ENCODE peak calls at places on chromosomes 7 and 10, in six cellular contexts. S is upper lobe of right lung, K is uterus, G is fibroblast of lung, W is AG04450, C is mesendoderm. B is an unnamed sample.

GRCh38 chr7:98470131-98470985 is 69.5 kb upstream of the BAIAP2L1 start:
- DNase-seq in S (peak; percentile 85), K (no peak), G (no peak), W (no peak), C (peak; percentile 86), B (peak; percentile 47)

GRCh38 chr10:24802378-24802777 is 78.7 kb upstream of the ARHGAP21 start:
- DNase-seq in S (no peak), K (no peak), G (no peak), W (no peak), C (no peak), B (no peak)

GRCh38 chr10:100664509-100664908 is 80.9 kb upstream of the PAX2 start:
- DNase-seq in S (no peak), K (no peak), G (no peak), W (no peak), C (no peak), B (no peak)

GRCh38 chr7:140521426-140521825 is 42.1 kb upstream of the MKRN1 start:
- DNase-seq in S (no peak), K (no peak), G (no peak), W (no peak), C (peak; percentile 50), B (no peak)

GRCh38 chr7:19982841-19983835 is 209.7 kb upstream of the TMEM196 start:
- DNase-seq in S (no peak), K (peak; percentile 66), G (peak; percentile 77), W (peak; percentile 48), C (peak; percentile 92), B (no peak)

GRCh38 chr7:117993377-117994003 is 120.2 kb upstream of the CTTNBP2 start:
- DNase-seq in S (no peak), K (peak; percentile 48), G (peak; percentile 20), W (no peak), C (peak; percentile 96), B (no peak)

GRCh38 chr10:113111900-113112853 is 162.1 kb downstream of the TCF7L2 start:
- DNase-seq in S (no peak), K (no peak), G (peak; percentile 24), W (no peak), C (no peak), B (no peak)

GRCh38 chr7:47743898-47744612 is 162.1 kb upstream of the TNS3 start:
- DNase-seq in S (no peak), K (no peak), G (peak; percentile 50), W (no peak), C (peak; percentile 46), B (no peak)

GRCh38 chr10:45319702-45320101 is 4.3 kb upstream of the OR13A1 start:
- DNase-seq in S (no peak), K (no peak), G (no peak), W (no peak), C (no peak), B (no peak)

GRCh38 chr10:110162749-110163148 is 44.7 kb upstream of the MXI1 start:
- DNase-seq in S (no peak), K (no peak), G (no peak), W (no peak), C (no peak), B (no peak)

GRCh38 chr7:33905389-33906032 is at the start of gene BMPER:
- DNase-seq in S (peak; percentile 67), K (peak; percentile 41), G (peak; percentile 37), W (no peak), C (peak; percentile 90), B (no peak)

GRCh38 chr7:46616636-46617035 is 695.6 kb upstream of the IGFBP3 start:
- DNase-seq in S (no peak), K (no peak), G (peak; percentile 9), W (no peak), C (peak; percentile 28), B (no peak)

GRCh38 chr7:140393756-140394306 is 4.5 kb downstream of the SLC37A3 start:
- DNase-seq in S (peak; percentile 17), K (no peak), G (no peak), W (no peak), C (no peak), B (no peak)

GRCh38 chr10:88038268-88038667 is 174.8 kb downstream of the PTEN start:
- DNase-seq in S (no peak), K (no peak), G (peak; percentile 93), W (peak; percentile 84), C (no peak), B (no peak)

GRCh38 chr7:54339074-54339473 is 203.1 kb upstream of the VSTM2A start:
- DNase-seq in S (no peak), K (no peak), G (no peak), W (no peak), C (no peak), B (no peak)

GRCh38 chr7:149723082-149723767 is 50.2 kb downstream of the ZNF467 start:
- DNase-seq in S (no peak), K (no peak), G (no peak), W (no peak), C (no peak), B (no peak)

GRCh38 chr10:16867556-16867955 is 50.3 kb upstream of the RSU1 start:
- DNase-seq in S (no peak), K (no peak), G (peak; percentile 94), W (no peak), C (peak; percentile 42), B (no peak)

GRCh38 chr10:119498889-119499864 is 43.3 kb downstream of the RGS10 start:
- DNase-seq in S (no peak), K (no peak), G (peak; percentile 75), W (no peak), C (no peak), B (no peak)

GRCh38 chr7:95322396-95322795 is 1.9 kb downstream of the PON1 start:
- DNase-seq in S (no peak), K (no peak), G (peak; percentile 74), W (no peak), C (no peak), B (no peak)

GRCh38 chr7:95321720-95322119 is 2.6 kb downstream of the PON1 start:
- DNase-seq in S (no peak), K (no peak), G (no peak), W (no peak), C (no peak), B (no peak)

GRCh38 chr7:95318501-95318900 is 5.8 kb downstream of the PON1 start:
- DNase-seq in S (no peak), K (no peak), G (no peak), W (no peak), C (no peak), B (no peak)

GRCh38 chr7:95319570-95319969 is 4.8 kb downstream of the PON1 start:
- DNase-seq in S (no peak), K (no peak), G (no peak), W (no peak), C (no peak), B (no peak)

GRCh38 chr7:95320663-95321062 is 3.7 kb downstream of the PON1 start:
- DNase-seq in S (no peak), K (no peak), G (no peak), W (no peak), C (no peak), B (no peak)
- H3K27ac ChIP-seq in S (no peak overlapping the region), K (no peak overlapping the region), G (no peak overlapping the region), W (no peak overlapping the region), C (no peak overlapping the region), B (no peak overlapping the region)

GRCh38 chr7:146635200-146636032 is 518.8 kb downstream of the CNTNAP2 start:
- DNase-seq in S (no peak), K (no peak), G (no peak), W (no peak), C (peak; percentile 33), B (no peak)
- H3K4me3 ChIP-seq in S (no peak overlapping the region), K (no peak overlapping the region), G (no peak overlapping the region), W (no peak overlapping the region), C (no peak overlapping the region), B (no peak overlapping the region)

GRCh38 chr7:36205844-36206243 is 52.8 kb downstream of the EEPD1 start:
- DNase-seq in S (no peak), K (no peak), G (no peak), W (no peak), C (no peak), B (no peak)

GRCh38 chr7:36207451-36208291 is 54.6 kb downstream of the EEPD1 start:
- DNase-seq in S (no peak), K (no peak), G (peak; percentile 94), W (peak; percentile 81), C (no peak), B (peak; percentile 34)

GRCh38 chr7:36203081-36203775 is 50.2 kb downstream of the EEPD1 start:
- DNase-seq in S (no peak), K (no peak), G (no peak), W (no peak), C (peak; percentile 27), B (no peak)

GRCh38 chr7:36204044-36204663 is 51.1 kb downstream of the EEPD1 start:
- DNase-seq in S (no peak), K (no peak), G (no peak), W (no peak), C (no peak), B (no peak)

GRCh38 chr7:36205236-36205635 is 52.2 kb downstream of the EEPD1 start:
- DNase-seq in S (no peak), K (no peak), G (no peak), W (no peak), C (no peak), B (no peak)
- H3K27ac ChIP-seq in S (no peak overlapping the region), K (no peak overlapping the region), G (no peak overlapping the region), W (peak overlapping the region; percentile 34), C (no peak overlapping the region), B (no peak overlapping the region)

DNA sequence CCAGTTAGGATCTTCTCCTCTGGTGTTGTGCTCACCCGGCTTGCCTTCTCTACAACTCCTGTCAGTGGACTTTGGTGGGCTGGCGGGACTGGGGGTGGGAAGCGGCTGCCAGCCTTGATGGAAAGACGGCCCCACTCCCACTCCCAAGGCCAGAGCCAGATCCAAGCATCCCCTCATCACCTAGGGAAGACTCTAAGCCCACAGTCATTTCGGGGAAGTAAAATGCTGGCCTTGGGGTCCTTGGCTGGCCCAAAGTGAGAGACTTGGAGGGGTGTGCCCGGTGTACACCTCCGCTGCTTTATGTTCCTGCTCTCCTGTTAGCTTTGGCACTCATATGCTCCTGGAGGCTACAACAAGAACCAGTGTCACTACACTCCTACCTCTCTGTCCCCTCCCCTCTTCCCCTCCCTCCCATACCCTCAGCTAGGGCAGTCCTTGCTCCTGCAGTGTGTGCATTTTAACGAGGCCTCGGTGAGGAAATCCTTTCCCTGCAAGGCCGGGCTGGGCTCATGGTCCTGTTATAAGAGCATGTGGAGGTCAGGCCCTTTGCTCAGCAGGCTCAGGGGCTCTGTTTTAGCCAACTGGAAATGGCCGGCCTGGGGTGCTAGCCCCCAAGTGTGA is 995 bp upstream of the HOXA10 start:
- DNase-seq in S (peak; percentile 52), K (peak; percentile 73), G (no peak), W (no peak), C (peak; percentile 52), B (peak; percentile 27)
- H3K4me3 ChIP-seq in S (no peak overlapping the region), K (peak overlapping the region; percentile 66), G (no peak overlapping the region), W (no peak overlapping the region), C (no peak overlapping the region), B (no peak overlapping the region)